ENCODE peak calls at places on chromosomes 5 and 9, in nine cellular contexts. One of them, this sample, is unnamed.

GRCh38 chr9:75715360-75715759 is 175.1 kb upstream of the PCSK5 start:
- DNase-seq in endothelial cell of umbilical vein: no peak
- DNase-seq in HCT116: no peak
- DNase-seq in spleen: no peak
- DNase-seq in HepG2: no peak
- DNase-seq in stomach: no peak
- DNase-seq in prostate gland: no peak
- DNase-seq in sigmoid colon: no peak
- DNase-seq in transverse colon: no peak
- DNase-seq in this sample: no peak

GRCh38 chr9:118418887-118419620 is 714.9 kb downstream of the TLR4 start:
- DNase-seq in endothelial cell of umbilical vein: no peak
- DNase-seq in HepG2: no peak
- DNase-seq in transverse colon: peak
- DNase-seq in HCT116: no peak
- DNase-seq in spleen: no peak
- DNase-seq in stomach: no peak
- DNase-seq in prostate gland: no peak
- DNase-seq in sigmoid colon: no peak
- DNase-seq in this sample: no peak

GRCh38 chr9:124125590-124126047 is 114.1 kb downstream of the LHX2 start:
- DNase-seq in prostate gland: no peak
- DNase-seq in spleen: no peak
- DNase-seq in sigmoid colon: no peak
- DNase-seq in transverse colon: no peak
- DNase-seq in stomach: no peak
- DNase-seq in HepG2: no peak
- DNase-seq in endothelial cell of umbilical vein: no peak
- DNase-seq in HCT116: no peak
- DNase-seq in this sample: no peak

GRCh38 chr5:90136952-90137528 is 272.5 kb downstream of the CETN3 start:
- DNase-seq in sigmoid colon: no peak
- DNase-seq in stomach: no peak
- DNase-seq in spleen: no peak
- DNase-seq in HepG2: no peak
- DNase-seq in endothelial cell of umbilical vein: no peak
- DNase-seq in transverse colon: no peak
- DNase-seq in HCT116: no peak
- DNase-seq in prostate gland: no peak
- DNase-seq in this sample: no peak

GRCh38 chr9:124835026-124835501 is 18.2 kb upstream of the WDR38 start:
- DNase-seq in stomach: peak
- DNase-seq in spleen: no peak
- DNase-seq in prostate gland: peak
- DNase-seq in sigmoid colon: peak
- DNase-seq in transverse colon: peak
- DNase-seq in HCT116: no peak
- DNase-seq in endothelial cell of umbilical vein: peak
- DNase-seq in HepG2: peak
- DNase-seq in this sample: no peak

GRCh38 chr9:136047775-136048559 is 47.1 kb downstream of the NACC2 start:
- DNase-seq in HCT116: no peak
- DNase-seq in transverse colon: no peak
- DNase-seq in sigmoid colon: peak
- DNase-seq in stomach: no peak
- DNase-seq in HepG2: no peak
- DNase-seq in endothelial cell of umbilical vein: peak
- DNase-seq in prostate gland: no peak
- DNase-seq in spleen: no peak
- DNase-seq in this sample: no peak

GRCh38 chr5:169413416-169413815 is 112.5 kb upstream of the SLIT3 start:
- DNase-seq in HepG2: no peak
- DNase-seq in endothelial cell of umbilical vein: no peak
- DNase-seq in spleen: no peak
- DNase-seq in stomach: no peak
- DNase-seq in prostate gland: no peak
- DNase-seq in HCT116: no peak
- DNase-seq in sigmoid colon: no peak
- DNase-seq in transverse colon: no peak
- DNase-seq in this sample: no peak

GRCh38 chr5:179256229-179257189 is 88.8 kb downstream of the ADAMTS2 start:
- DNase-seq in HCT116: no peak
- DNase-seq in endothelial cell of umbilical vein: no peak
- DNase-seq in spleen: peak
- DNase-seq in stomach: no peak
- DNase-seq in HepG2: no peak
- DNase-seq in sigmoid colon: peak
- DNase-seq in prostate gland: no peak
- DNase-seq in transverse colon: peak
- DNase-seq in this sample: peak

GRCh38 chr5:168227001-168227400 is 64.4 kb upstream of the WWC1 start:
- DNase-seq in HCT116: no peak
- DNase-seq in HepG2: no peak
- DNase-seq in sigmoid colon: no peak
- DNase-seq in prostate gland: no peak
- DNase-seq in spleen: no peak
- DNase-seq in endothelial cell of umbilical vein: peak
- DNase-seq in stomach: no peak
- DNase-seq in transverse colon: no peak
- DNase-seq in this sample: no peak

GRCh38 chr5:9898319-9898718 is 268.2 kb upstream of the TAS2R1 start:
- DNase-seq in sigmoid colon: no peak
- DNase-seq in HCT116: peak
- DNase-seq in stomach: no peak
- DNase-seq in spleen: no peak
- DNase-seq in prostate gland: peak
- DNase-seq in endothelial cell of umbilical vein: no peak
- DNase-seq in HepG2: peak
- DNase-seq in transverse colon: peak
- DNase-seq in this sample: no peak

GRCh38 chr9:105297442-105298097 is 53.1 kb downstream of the SLC44A1 start:
- DNase-seq in stomach: no peak
- DNase-seq in HCT116: no peak
- DNase-seq in HepG2: no peak
- DNase-seq in sigmoid colon: no peak
- DNase-seq in spleen: no peak
- DNase-seq in transverse colon: no peak
- DNase-seq in prostate gland: no peak
- DNase-seq in endothelial cell of umbilical vein: no peak
- DNase-seq in this sample: no peak

GRCh38 chr9:5449521-5450359 is 602 bp upstream of the CD274 start:
- DNase-seq in prostate gland: no peak
- DNase-seq in spleen: no peak
- DNase-seq in HCT116: no peak
- DNase-seq in sigmoid colon: no peak
- DNase-seq in endothelial cell of umbilical vein: no peak
- DNase-seq in HepG2: no peak
- DNase-seq in transverse colon: no peak
- DNase-seq in stomach: no peak
- DNase-seq in this sample: no peak

GRCh38 chr9:105284463-105284862 is 40.0 kb downstream of the SLC44A1 start:
- DNase-seq in sigmoid colon: no peak
- DNase-seq in prostate gland: no peak
- DNase-seq in HCT116: no peak
- DNase-seq in stomach: no peak
- DNase-seq in HepG2: no peak
- DNase-seq in spleen: no peak
- DNase-seq in transverse colon: no peak
- DNase-seq in endothelial cell of umbilical vein: no peak
- DNase-seq in this sample: no peak

GRCh38 chr9:36637491-36638270 is 65.0 kb downstream of the MELK start:
- DNase-seq in spleen: no peak
- DNase-seq in endothelial cell of umbilical vein: peak
- DNase-seq in HCT116: no peak
- DNase-seq in prostate gland: no peak
- DNase-seq in HepG2: no peak
- DNase-seq in stomach: no peak
- DNase-seq in transverse colon: no peak
- DNase-seq in sigmoid colon: no peak
- DNase-seq in this sample: no peak

GRCh38 chr5:1815881-1816292 is 14.7 kb downstream of the NDUFS6 start:
- DNase-seq in spleen: peak
- DNase-seq in sigmoid colon: no peak
- DNase-seq in endothelial cell of umbilical vein: no peak
- DNase-seq in stomach: no peak
- DNase-seq in HCT116: no peak
- DNase-seq in HepG2: no peak
- DNase-seq in prostate gland: no peak
- DNase-seq in transverse colon: no peak
- DNase-seq in this sample: no peak

GRCh38 chr5:7419367-7419766 is 23.4 kb downstream of the ADCY2 start:
- DNase-seq in HCT116: no peak
- DNase-seq in endothelial cell of umbilical vein: no peak
- DNase-seq in sigmoid colon: no peak
- DNase-seq in prostate gland: no peak
- DNase-seq in stomach: no peak
- DNase-seq in spleen: no peak
- DNase-seq in transverse colon: no peak
- DNase-seq in HepG2: no peak
- DNase-seq in this sample: no peak

GRCh38 chr5:2140501-2140900 is 257.8 kb upstream of the IRX4 start:
- DNase-seq in HepG2: no peak
- DNase-seq in spleen: peak
- DNase-seq in transverse colon: no peak
- DNase-seq in HCT116: no peak
- DNase-seq in prostate gland: no peak
- DNase-seq in stomach: no peak
- DNase-seq in sigmoid colon: no peak
- DNase-seq in endothelial cell of umbilical vein: no peak
- DNase-seq in this sample: no peak

GRCh38 chr5:138635268-138635667 is 60.1 kb upstream of the HSPA9 start:
- DNase-seq in sigmoid colon: peak
- DNase-seq in stomach: no peak
- DNase-seq in transverse colon: no peak
- DNase-seq in HCT116: no peak
- DNase-seq in HepG2: no peak
- DNase-seq in spleen: no peak
- DNase-seq in endothelial cell of umbilical vein: no peak
- DNase-seq in prostate gland: peak
- DNase-seq in this sample: no peak

GRCh38 chr9:18614116-18614515 is 140.2 kb downstream of the ADAMTSL1 start:
- DNase-seq in transverse colon: no peak
- DNase-seq in stomach: no peak
- DNase-seq in spleen: no peak
- DNase-seq in sigmoid colon: no peak
- DNase-seq in prostate gland: no peak
- DNase-seq in HepG2: no peak
- DNase-seq in endothelial cell of umbilical vein: no peak
- DNase-seq in HCT116: no peak
- DNase-seq in this sample: no peak

GRCh38 chr9:105103776-105104175 is 140.7 kb upstream of the SLC44A1 start:
- DNase-seq in HepG2: no peak
- DNase-seq in HCT116: no peak
- DNase-seq in endothelial cell of umbilical vein: no peak
- DNase-seq in transverse colon: no peak
- DNase-seq in spleen: no peak
- DNase-seq in prostate gland: no peak
- DNase-seq in sigmoid colon: no peak
- DNase-seq in stomach: no peak
- DNase-seq in this sample: no peak

GRCh38 chr5:124612023-124612422 is 134.4 kb downstream of the ZNF608 start:
- DNase-seq in prostate gland: no peak
- DNase-seq in spleen: no peak
- DNase-seq in endothelial cell of umbilical vein: no peak
- DNase-seq in transverse colon: no peak
- DNase-seq in stomach: no peak
- DNase-seq in HepG2: no peak
- DNase-seq in HCT116: no peak
- DNase-seq in sigmoid colon: no peak
- DNase-seq in this sample: no peak

GRCh38 chr9:110025551-110026170 is 182.3 kb downstream of the C9orf152 start:
- DNase-seq in stomach: no peak
- DNase-seq in HepG2: no peak
- DNase-seq in sigmoid colon: no peak
- DNase-seq in HCT116: no peak
- DNase-seq in spleen: no peak
- DNase-seq in transverse colon: no peak
- DNase-seq in endothelial cell of umbilical vein: no peak
- DNase-seq in prostate gland: no peak
- DNase-seq in this sample: no peak

GRCh38 chr9:18829858-18830257 is 203.2 kb downstream of the SAXO1 start:
- DNase-seq in stomach: no peak
- DNase-seq in transverse colon: no peak
- DNase-seq in HCT116: no peak
- DNase-seq in HepG2: no peak
- DNase-seq in prostate gland: no peak
- DNase-seq in endothelial cell of umbilical vein: peak
- DNase-seq in spleen: no peak
- DNase-seq in sigmoid colon: peak
- DNase-seq in this sample: no peak

GRCh38 chr5:177376107-177376506 is 8.1 kb upstream of the SLC34A1 start:
- DNase-seq in sigmoid colon: no peak
- DNase-seq in stomach: no peak
- DNase-seq in prostate gland: no peak
- DNase-seq in endothelial cell of umbilical vein: no peak
- DNase-seq in spleen: no peak
- DNase-seq in transverse colon: no peak
- DNase-seq in HepG2: no peak
- DNase-seq in HCT116: no peak
- DNase-seq in this sample: no peak
- TF ChIP-seq POLR2A in sigmoid colon: no peak
- TF ChIP-seq POLR2A in stomach: no peak
- TF ChIP-seq POLR2A in prostate gland: no peak
- TF ChIP-seq POLR2A in endothelial cell of umbilical vein: no peak
- TF ChIP-seq POLR2A in spleen: no peak
- TF ChIP-seq POLR2A in transverse colon: no peak
- TF ChIP-seq POLR2A in HepG2: no peak
- TF ChIP-seq POLR2A in HCT116: no peak
- TF ChIP-seq POLR2A in this sample: no peak

GRCh38 chr9:137172907-137173794 is 1.3 kb upstream of the TMEM210 start:
- DNase-seq in HCT116: no peak
- DNase-seq in HepG2: no peak
- DNase-seq in spleen: no peak
- DNase-seq in transverse colon: no peak
- DNase-seq in stomach: peak
- DNase-seq in sigmoid colon: no peak
- DNase-seq in prostate gland: peak
- DNase-seq in endothelial cell of umbilical vein: no peak
- DNase-seq in this sample: no peak
- TF ChIP-seq POLR2AphosphoS5 in HCT116: no peak
- TF ChIP-seq POLR2AphosphoS5 in HepG2: no peak
- TF ChIP-seq POLR2AphosphoS5 in spleen: no peak
- TF ChIP-seq POLR2AphosphoS5 in transverse colon: peak
- TF ChIP-seq POLR2AphosphoS5 in stomach: no peak
- TF ChIP-seq POLR2AphosphoS5 in sigmoid colon: no peak
- TF ChIP-seq POLR2AphosphoS5 in prostate gland: peak
- TF ChIP-seq POLR2AphosphoS5 in endothelial cell of umbilical vein: no peak
- TF ChIP-seq POLR2AphosphoS5 in this sample: no peak

GRCh38 chr5:88734191-88734640 is 148.8 kb downstream of the MEF2C start:
- DNase-seq in HCT116: no peak
- DNase-seq in HepG2: no peak
- DNase-seq in spleen: no peak
- DNase-seq in transverse colon: peak
- DNase-seq in stomach: no peak
- DNase-seq in sigmoid colon: no peak
- DNase-seq in prostate gland: no peak
- DNase-seq in endothelial cell of umbilical vein: peak
- DNase-seq in this sample: no peak
- H3K27ac ChIP-seq in HCT116: no peak
- H3K27ac ChIP-seq in HepG2: no peak
- H3K27ac ChIP-seq in spleen: peak
- H3K27ac ChIP-seq in transverse colon: peak
- H3K27ac ChIP-seq in stomach: no peak
- H3K27ac ChIP-seq in sigmoid colon: peak
- H3K27ac ChIP-seq in prostate gland: no peak
- H3K27ac ChIP-seq in endothelial cell of umbilical vein: peak
- H3K27ac ChIP-seq in this sample: no peak

GRCh38 chr5:133121611-133122150 is 69.9 kb downstream of the HSPA4 start:
- DNase-seq in spleen: no peak
- DNase-seq in HCT116: no peak
- DNase-seq in HepG2: no peak
- DNase-seq in endothelial cell of umbilical vein: no peak
- DNase-seq in transverse colon: no peak
- DNase-seq in stomach: no peak
- DNase-seq in sigmoid colon: no peak
- DNase-seq in prostate gland: no peak
- DNase-seq in this sample: no peak
- TF ChIP-seq POLR2A in spleen: no peak
- TF ChIP-seq POLR2A in HCT116: no peak
- TF ChIP-seq POLR2A in HepG2: no peak
- TF ChIP-seq POLR2A in endothelial cell of umbilical vein: no peak
- TF ChIP-seq POLR2A in transverse colon: no peak
- TF ChIP-seq POLR2A in stomach: no peak
- TF ChIP-seq POLR2A in sigmoid colon: no peak
- TF ChIP-seq POLR2A in prostate gland: no peak
- TF ChIP-seq POLR2A in this sample: no peak

This sample was measured in vagina.